ENCODE peak calls at places on chromosomes 12 and 14, in seven cellular contexts. J, A, T, D, H, M and P are unnamed samples.

GRCh38 chr14:98229676-98230366 is 1042.2 kb downstream of the BCL11B start:
- DNase-seq in J (no peak), A (no peak), T (no peak), D (peak), H (no peak), M (no peak), P (no peak)

GRCh38 chr12:21773263-21773741 is 1.2 kb downstream of the KCNJ8 start:
- DNase-seq in J (no peak), A (peak), T (peak), D (peak), H (peak), M (no peak), P (no peak)

GRCh38 chr14:93970589-93970966 is 5.8 kb downstream of the ASB2 start:
- DNase-seq in J (peak), A (no peak), T (no peak), D (peak), H (no peak), M (peak), P (peak)

GRCh38 chr14:75196468-75196867 is 20.1 kb upstream of the TMED10 start:
- DNase-seq in J (no peak), A (no peak), T (peak), D (no peak), H (no peak), M (no peak), P (no peak)

GRCh38 chr14:81521356-81521755 is 12.3 kb downstream of the SEL1L start:
- DNase-seq in J (no peak), A (no peak), T (no peak), D (no peak), H (no peak), M (no peak), P (no peak)

GRCh38 chr14:77804592-77804991 is 4.7 kb downstream of the ADCK1 start:
- DNase-seq in J (peak), A (peak), T (no peak), D (peak), H (peak), M (peak), P (peak)

GRCh38 chr12:29073631-29074239 is 75.3 kb upstream of the FAR2 start:
- DNase-seq in J (no peak), A (peak), T (peak), D (peak), H (no peak), M (peak), P (no peak)

GRCh38 chr12:66017736-66018135 is 112.8 kb downstream of the LLPH start:
- DNase-seq in J (no peak), A (peak), T (no peak), D (no peak), H (no peak), M (no peak), P (no peak)

GRCh38 chr14:81565441-81566290 is 32.0 kb upstream of the SEL1L start:
- DNase-seq in J (no peak), A (peak), T (peak), D (peak), H (peak), M (no peak), P (peak)

GRCh38 chr12:120100630-120101029 is 15.9 kb downstream of the RAB35 start:
- DNase-seq in J (no peak), A (peak), T (no peak), D (no peak), H (no peak), M (no peak), P (no peak)

GRCh38 chr12:85580562-85581168 is 255.5 kb downstream of the RASSF9 start:
- DNase-seq in J (no peak), A (peak), T (no peak), D (no peak), H (no peak), M (no peak), P (no peak)

GRCh38 chr14:95234426-95234825 is 77.1 kb upstream of the DICER1 start:
- DNase-seq in J (no peak), A (no peak), T (no peak), D (no peak), H (no peak), M (no peak), P (no peak)

GRCh38 chr14:92718659-92719058 is 29.8 kb downstream of the LGMN start:
- DNase-seq in J (no peak), A (peak), T (no peak), D (no peak), H (no peak), M (no peak), P (no peak)

GRCh38 chr12:53560912-53561589 is 53.8 kb upstream of the NPFF start:
- DNase-seq in J (no peak), A (no peak), T (no peak), D (no peak), H (no peak), M (no peak), P (no peak)

GRCh38 chr14:50064993-50065392 is 51.4 kb downstream of the VCPKMT start:
- DNase-seq in J (peak), A (peak), T (no peak), D (peak), H (no peak), M (peak), P (peak)